ENCODE peak calls at places on chromosomes 11 and 22, in nine cellular contexts. G is AG10803, S is fibroblast of mammary gland, I is esophagus squamous epithelium, K is WERI-Rb-1, O is AG04450, A is endodermal cell, L is Peyer's patch, J is BJ. U is an unnamed sample.

GRCh38 chr11:73072935-73073481 is 69.1 kb downstream of the FCHSD2 start:
- DNase-seq in G (peak; percentile 34), S (peak; percentile 31), I (no peak), K (no peak), O (no peak), A (no peak), L (no peak), J (peak; percentile 4), U (peak; percentile 64)

GRCh38 chr11:89267660-89268302 is 90.1 kb downstream of the TYR start:
- DNase-seq in G (no peak), S (no peak), I (no peak), K (no peak), O (no peak), A (no peak), L (no peak), J (no peak), U (no peak)

GRCh38 chr11:96464695-96465307 is 75.0 kb downstream of the JRKL start:
- DNase-seq in G (peak; percentile 76), S (peak; percentile 80), I (no peak), K (no peak), O (peak; percentile 36), A (no peak), L (no peak), J (peak; percentile 11), U (peak; percentile 90)

GRCh38 chr11:75461136-75461535 is 28.1 kb upstream of the KLHL35 start:
- DNase-seq in G (peak; percentile 68), S (peak; percentile 17), I (no peak), K (no peak), O (no peak), A (no peak), L (no peak), J (no peak), U (no peak)

GRCh38 chr22:21876486-21877176 is 9.2 kb upstream of the MAPK1 start:
- DNase-seq in G (peak; percentile 57), S (peak; percentile 73), I (no peak), K (no peak), O (no peak), A (no peak), L (no peak), J (peak; percentile 40), U (peak; percentile 82)

GRCh38 chr22:32120603-32121002 is 38.5 kb downstream of the C22orf42 start:
- DNase-seq in G (no peak), S (no peak), I (no peak), K (no peak), O (no peak), A (no peak), L (no peak), J (no peak), U (no peak)

GRCh38 chr22:49240472-49240871 is 587.2 kb downstream of the BRD1 start:
- DNase-seq in G (no peak), S (no peak), I (no peak), K (no peak), O (no peak), A (no peak), L (no peak), J (no peak), U (no peak)

GRCh38 chr11:58576792-58577440 is 1.3 kb upstream of the LPXN start:
- DNase-seq in G (peak; percentile 64), S (peak; percentile 66), I (no peak), K (no peak), O (no peak), A (no peak), L (peak; percentile 44), J (no peak), U (peak; percentile 69)

GRCh38 chr11:128042290-128042751 is 545.0 kb downstream of the ETS1 start:
- DNase-seq in G (no peak), S (no peak), I (no peak), K (no peak), O (no peak), A (no peak), L (no peak), J (no peak), U (peak; percentile 61)

GRCh38 chr11:128040603-128041002 is 546.8 kb downstream of the ETS1 start:
- DNase-seq in G (peak; percentile 69), S (peak; percentile 48), I (no peak), K (no peak), O (no peak), A (no peak), L (no peak), J (no peak), U (peak; percentile 71)

GRCh38 chr11:128036006-128036405 is 551.4 kb downstream of the ETS1 start:
- DNase-seq in G (no peak), S (no peak), I (no peak), K (no peak), O (no peak), A (no peak), L (no peak), J (no peak), U (no peak)

GRCh38 chr11:128036556-128037093 is 550.7 kb downstream of the ETS1 start:
- DNase-seq in G (peak; percentile 16), S (peak; percentile 64), I (no peak), K (no peak), O (no peak), A (no peak), L (no peak), J (no peak), U (no peak)

DNA sequence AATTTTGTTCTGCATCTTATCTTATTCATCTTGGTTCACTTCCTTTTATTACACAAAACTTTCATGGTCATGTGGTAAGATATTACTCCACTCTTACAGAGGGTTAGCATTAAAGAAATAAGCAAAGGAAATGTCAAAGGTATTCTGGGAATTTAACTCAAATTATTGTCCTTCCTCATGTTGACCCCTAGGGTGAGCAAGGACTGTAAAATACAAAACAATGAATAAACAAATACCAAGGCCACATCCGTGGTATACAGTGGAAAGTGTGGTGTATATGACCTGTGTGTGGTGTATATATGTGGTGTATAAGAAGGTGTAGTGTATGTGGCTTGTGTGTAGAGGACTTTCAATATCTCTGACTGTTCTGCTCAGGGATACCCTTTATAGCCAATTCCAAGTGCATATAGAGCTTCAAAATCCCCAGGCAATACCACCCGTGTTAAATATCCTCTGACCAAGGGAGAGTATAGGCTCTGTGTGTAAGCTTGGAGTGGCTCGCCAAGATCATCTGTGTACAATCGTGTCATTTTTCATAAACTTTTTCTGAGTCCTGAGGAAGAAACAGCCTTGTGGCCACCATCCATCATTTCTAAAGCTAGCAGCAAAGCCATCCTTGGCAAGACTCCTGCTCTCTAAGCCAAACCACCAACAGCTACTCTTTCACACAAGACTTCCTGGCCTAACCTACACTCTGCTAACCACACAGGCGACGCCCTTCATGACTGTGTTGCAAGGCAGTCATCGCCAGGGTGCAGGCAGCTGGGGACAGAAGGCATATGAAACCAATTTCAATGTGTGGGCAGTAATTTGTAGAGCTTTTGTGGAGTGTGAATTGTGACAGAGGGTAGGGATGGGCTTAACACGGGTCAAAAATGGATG is 548.0 kb downstream of the ETS1 start:
- DNase-seq in G (peak; percentile 99), S (peak; percentile 97), I (no peak), K (no peak), O (no peak), A (no peak), L (peak; percentile 85), J (peak; percentile 84), U (peak; percentile 88)
- TF ChIP-seq CTCF in G (peak; percentile 48), S (peak; percentile 32), I (no peak), K (no peak), O (peak; percentile 18), A (peak; percentile 49), L (no peak), J (peak; percentile 21), U (no peak)

GRCh38 chr22:46077669-46078099 is 72.6 kb upstream of the PPARA start:
- DNase-seq in G (peak; percentile 48), S (no peak), I (no peak), K (no peak), O (no peak), A (no peak), L (peak; percentile 45), J (no peak), U (no peak)

GRCh38 chr22:46076651-46077339 is 73.5 kb upstream of the PPARA start:
- DNase-seq in G (peak; percentile 91), S (no peak), I (no peak), K (no peak), O (no peak), A (no peak), L (peak; percentile 64), J (no peak), U (peak; percentile 44)

GRCh38 chr22:46073683-46074504 is 76.4 kb upstream of the PPARA start:
- DNase-seq in G (no peak), S (peak; percentile 17), I (no peak), K (no peak), O (no peak), A (no peak), L (peak; percentile 55), J (no peak), U (peak; percentile 33)

GRCh38 chr22:46074771-46075551 is 75.4 kb upstream of the PPARA start:
- DNase-seq in G (no peak), S (no peak), I (no peak), K (no peak), O (no peak), A (no peak), L (peak; percentile 55), J (no peak), U (no peak)

DNA sequence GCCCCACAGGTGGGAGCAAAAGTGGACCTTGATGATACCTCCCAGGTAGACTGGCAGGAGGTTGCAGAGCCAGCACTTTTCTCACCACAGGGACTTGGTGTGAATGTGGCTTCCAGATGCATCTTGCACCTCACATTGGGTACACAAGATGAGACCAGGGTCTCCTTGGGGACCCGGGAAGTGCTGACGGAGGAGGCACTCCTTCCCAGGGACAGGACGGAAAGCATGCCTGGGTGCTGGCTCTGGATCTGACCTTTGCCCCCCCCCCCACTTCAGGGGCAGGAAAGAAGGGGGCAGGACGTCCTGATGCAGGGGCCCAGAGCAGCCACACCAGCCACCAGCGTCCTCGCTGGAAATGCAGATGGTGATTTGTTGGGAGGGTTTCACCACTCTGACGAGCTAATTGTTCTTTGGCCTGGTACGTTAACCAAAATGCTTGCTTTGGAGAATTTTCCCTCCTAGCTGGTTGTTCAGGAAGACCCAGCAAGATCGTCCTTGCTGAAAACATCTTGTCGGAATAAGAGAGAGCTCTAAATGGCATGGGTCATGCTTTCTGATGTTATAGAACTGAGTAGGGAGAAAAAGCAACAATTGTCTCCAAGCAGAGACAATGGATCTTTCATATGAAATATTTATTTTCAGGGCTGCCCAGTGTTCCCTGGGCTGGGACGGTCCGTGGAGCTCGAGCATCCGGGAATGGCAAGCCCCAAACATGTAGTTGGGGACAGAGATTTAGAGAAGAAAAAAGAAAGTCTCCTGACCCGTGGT is 74.4 kb upstream of the PPARA start:
- DNase-seq in G (no peak), S (no peak), I (no peak), K (no peak), O (no peak), A (no peak), L (peak; percentile 42), J (no peak), U (no peak)
- H3K4me3 ChIP-seq in G (peak overlapping the region; percentile 98), S (peak overlapping the region; percentile 94), I (peak overlapping the region; percentile 63), K (no peak overlapping the region), O (peak overlapping the region; percentile 86), A (no peak overlapping the region), L (peak overlapping the region; percentile 71), J (peak overlapping the region; percentile 98), U (no peak overlapping the region)

GRCh38 chr22:39808087-39808486 is 85.5 kb downstream of the ENTHD1 start:
- DNase-seq in G (no peak), S (peak; percentile 21), I (no peak), K (peak; percentile 41), O (no peak), A (peak; percentile 85), L (peak; percentile 63), J (no peak), U (peak; percentile 14)
- TF ChIP-seq CTCF in G (peak; percentile 28), S (peak; percentile 52), I (no peak), K (peak; percentile 48), O (peak; percentile 47), A (peak; percentile 80), L (peak; percentile 41), J (peak; percentile 56), U (peak; percentile 51)

DNA sequence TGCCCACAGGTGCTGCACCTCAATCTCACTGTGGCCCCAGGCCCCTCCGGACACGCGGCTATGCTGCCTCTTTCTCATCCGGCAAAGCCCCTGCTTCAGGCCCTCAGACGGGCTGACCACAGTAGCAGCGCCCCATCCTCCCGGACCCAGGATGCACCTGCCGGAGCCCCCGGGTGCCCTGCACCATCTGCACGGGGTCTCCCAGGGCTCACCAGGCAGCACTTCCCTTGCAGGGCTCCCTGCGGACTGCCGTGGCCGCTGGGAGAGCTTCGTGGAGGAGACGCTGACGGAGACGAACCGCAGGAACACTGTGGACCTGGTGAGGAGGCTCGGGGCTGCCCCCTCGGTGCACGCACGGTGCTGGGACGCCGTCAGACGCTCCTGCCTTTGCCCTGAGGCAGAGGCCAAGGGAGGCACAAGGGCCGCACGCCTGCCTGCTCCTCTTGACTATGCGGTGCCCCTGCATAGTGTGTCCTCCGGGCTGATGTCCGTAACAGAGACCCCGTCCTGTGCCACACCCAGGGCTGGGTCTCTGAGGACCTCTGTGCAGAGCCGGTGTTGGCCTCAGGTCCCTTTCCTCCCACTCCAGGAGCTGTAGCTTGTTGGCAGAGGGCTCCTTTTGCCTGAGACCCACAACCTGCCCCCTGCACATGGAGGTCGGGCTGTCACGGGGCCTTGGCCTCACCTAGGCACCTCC is 38.6 kb downstream of the SBF1 start:
- DNase-seq in G (no peak), S (no peak), I (no peak), K (peak; percentile 6), O (no peak), A (no peak), L (no peak), J (no peak), U (no peak)
- H3K4me3 ChIP-seq in G (no peak overlapping the region), S (no peak overlapping the region), I (no peak overlapping the region), K (no peak overlapping the region), O (no peak overlapping the region), A (no peak overlapping the region), L (no peak overlapping the region), J (no peak overlapping the region), U (no peak overlapping the region)